ENCODE peak calls at places on chromosomes 4 and X, in four cellular contexts. S, Y, E and C are unnamed samples.
A peak's percentile ranks its signal among the peaks of the same experiment; 100 is the strongest.

GRCh38 chrX:26557691-26558321 is 341.8 kb downstream of the MAGEB5 start:
- DNase-seq in E (no peak), Y (no peak), S (no peak), C (no peak)

GRCh38 chrX:13764765-13765164 is 30.2 kb downstream of the OFD1 start:
- DNase-seq in E (peak; percentile 38), Y (peak; percentile 69), S (peak; percentile 17), C (no peak)

GRCh38 chrX:25344191-25344936 is 328.6 kb upstream of the ARX start:
- DNase-seq in Y (no peak), S (no peak), E (no peak), C (peak; percentile 6)

GRCh38 chr4:165779950-165780670 is 92.9 kb upstream of the TLL1 start:
- DNase-seq in Y (no peak), E (no peak), S (no peak), C (no peak)

GRCh38 chrX:7346021-7346420 is 198.1 kb upstream of the PUDP start:
- DNase-seq in Y (no peak), E (no peak), S (no peak), C (no peak)

GRCh38 chr4:7434766-7435150 is at the start of gene PSAPL1:
- DNase-seq in Y (peak; percentile 74), E (no peak), S (peak; percentile 31), C (no peak)

GRCh38 chr4:159070742-159071141 is 32.1 kb upstream of the RAPGEF2 start:
- DNase-seq in S (peak; percentile 93), E (no peak), Y (no peak), C (no peak)

GRCh38 chr4:140308366-140309123 is 64.9 kb upstream of the SCOC start:
- DNase-seq in S (peak; percentile 86), E (no peak), Y (no peak), C (no peak)

GRCh38 chr4:17557880-17558279 is 19.1 kb upstream of the LAP3 start:
- DNase-seq in Y (no peak), E (no peak), S (no peak), C (no peak)

GRCh38 chr4:100679926-100680325 is 162.1 kb upstream of the EMCN start:
- DNase-seq in S (no peak), E (no peak), Y (no peak), C (no peak)

GRCh38 chr4:150358691-150359090 is 223.3 kb upstream of the MAB21L2 start:
- DNase-seq in E (no peak), S (no peak), Y (no peak), C (no peak)

GRCh38 chr4:172202480-172203076 is 389.4 kb downstream of the GALNTL6 start:
- DNase-seq in Y (no peak), E (no peak), S (peak; percentile 69), C (peak; percentile 19)

GRCh38 chr4:98546910-98547544 is 111.4 kb downstream of the TSPAN5 start:
- DNase-seq in Y (no peak), E (no peak), S (peak; percentile 83), C (no peak)

GRCh38 chr4:113921089-113921842 is 58.2 kb downstream of the ARSJ start:
- DNase-seq in S (peak; percentile 54), Y (no peak), E (no peak), C (no peak)

GRCh38 chrX:153766098-153766817 is 2.2 kb downstream of the PLXNB3 start:
- DNase-seq in E (no peak), Y (peak; percentile 36), S (peak; percentile 66), C (no peak)

GRCh38 chr4:106818764-106819163 is 217.3 kb downstream of the DKK2 start:
- DNase-seq in S (peak; percentile 23), Y (no peak), E (no peak), C (no peak)
- TF ChIP-seq CTCF in S (peak; percentile 50), Y (no peak), E (peak; percentile 48), C (no peak)

GRCh38 chr4:151692443-151692782 is 68.4 kb downstream of the GATB start:
- DNase-seq in E (no peak), Y (no peak), S (no peak), C (no peak)

GRCh38 chr4:151690884-151691283 is 69.9 kb downstream of the GATB start:
- DNase-seq in Y (no peak), E (no peak), S (no peak), C (no peak)

GRCh38 chr4:151691639-151692442 is 69.0 kb downstream of the GATB start:
- DNase-seq in E (no peak), S (no peak), Y (no peak), C (no peak)

GRCh38 chr4:151694819-151695730 is 65.7 kb downstream of the GATB start:
- DNase-seq in Y (no peak), S (no peak), E (no peak), C (no peak)

DNA sequence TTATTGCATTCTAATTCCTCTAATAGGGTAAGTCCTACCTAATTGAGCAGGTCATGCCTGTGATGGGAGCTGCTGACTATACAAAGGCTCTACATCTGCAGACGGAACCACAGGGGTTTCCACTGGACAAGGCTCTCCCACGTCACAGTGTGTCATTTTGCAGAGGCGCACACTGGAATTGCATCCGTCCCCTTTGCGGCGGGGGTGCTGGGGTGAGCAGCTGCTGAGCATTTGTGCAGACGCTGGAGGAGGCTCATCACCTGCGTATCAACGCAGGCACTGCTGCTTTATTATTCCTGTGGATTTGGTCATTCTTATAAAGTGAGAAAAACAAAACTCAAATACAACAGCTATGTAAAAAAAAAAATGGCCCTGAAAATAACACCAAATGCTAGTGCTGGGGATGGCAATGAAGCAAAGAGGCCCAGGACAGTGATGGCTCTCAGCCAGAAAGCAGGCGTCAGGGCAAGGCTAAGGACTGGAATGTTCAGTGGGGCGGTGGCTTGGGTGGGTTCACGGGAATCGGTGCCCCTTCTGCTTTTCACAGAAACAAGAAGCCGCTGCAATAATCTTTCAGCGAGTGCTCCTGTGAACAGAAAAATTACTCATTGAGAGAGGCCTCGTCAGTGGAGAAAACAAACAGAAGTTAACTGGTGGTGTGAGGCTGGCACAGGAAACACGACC is 67.8 kb downstream of the GATB start:
- DNase-seq in E (no peak), Y (no peak), S (no peak), C (no peak)
- TF ChIP-seq CTCF in E (no peak), Y (no peak), S (no peak), C (no peak)

GRCh38 chrX:11724122-11725017 is 33.7 kb upstream of the MSL3 start:
- DNase-seq in S (peak; percentile 58), Y (no peak), E (no peak), C (no peak)
- TF ChIP-seq CTCF in S (peak; percentile 69), Y (peak; percentile 73), E (peak; percentile 72), C (peak; percentile 61)

GRCh38 chr4:163665521-163666334 is 171.2 kb downstream of the TMA16 start:
- DNase-seq in Y (no peak), S (peak; percentile 23), E (no peak), C (no peak)
- TF ChIP-seq CTCF in Y (no peak), S (no peak), E (no peak), C (no peak)

DNA sequence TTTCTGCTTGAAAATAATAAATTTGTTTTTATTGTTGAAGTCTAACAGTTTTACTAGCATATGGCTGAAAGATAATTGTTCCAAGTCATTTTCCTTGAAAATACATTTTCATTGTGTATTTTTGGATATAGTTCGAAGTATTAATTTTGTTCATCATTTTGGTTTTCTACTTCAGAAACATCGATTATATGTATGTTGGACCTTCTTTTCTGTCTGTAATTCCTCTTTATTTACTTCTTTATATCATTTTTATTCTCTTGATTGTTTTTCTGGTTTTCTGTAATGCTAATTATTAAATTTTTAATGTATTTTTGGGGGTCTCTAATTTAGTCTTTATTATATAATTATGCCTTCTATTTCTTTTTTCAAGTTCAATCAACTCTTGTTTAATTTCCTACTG is 407.1 kb upstream of the FRG1 start:
- DNase-seq in S (peak; percentile 4), E (no peak), Y (no peak), C (no peak)
- TF ChIP-seq CTCF in S (no peak), E (no peak), Y (no peak), C (no peak)

GRCh38 chr4:91111556-91111955 is 984.4 kb downstream of the CCSER1 start:
- DNase-seq in Y (no peak), S (no peak), E (no peak), C (no peak)

GRCh38 chr4:91116861-91117260 is 989.7 kb downstream of the CCSER1 start:
- DNase-seq in E (no peak), S (peak; percentile 48), Y (no peak), C (no peak)

GRCh38 chr4:91114386-91114785 is 987.2 kb downstream of the CCSER1 start:
- DNase-seq in E (no peak), S (no peak), Y (peak; percentile 34), C (no peak)

GRCh38 chr4:91108751-91109150 is 981.6 kb downstream of the CCSER1 start:
- DNase-seq in E (no peak), Y (no peak), S (no peak), C (no peak)

GRCh38 chr4:91113130-91113706 is 986.0 kb downstream of the CCSER1 start:
- DNase-seq in E (no peak), S (peak; percentile 45), Y (no peak), C (peak; percentile 25)
- TF ChIP-seq CTCF in E (peak; percentile 78), S (peak; percentile 68), Y (peak; percentile 87), C (peak; percentile 79)

DNA sequence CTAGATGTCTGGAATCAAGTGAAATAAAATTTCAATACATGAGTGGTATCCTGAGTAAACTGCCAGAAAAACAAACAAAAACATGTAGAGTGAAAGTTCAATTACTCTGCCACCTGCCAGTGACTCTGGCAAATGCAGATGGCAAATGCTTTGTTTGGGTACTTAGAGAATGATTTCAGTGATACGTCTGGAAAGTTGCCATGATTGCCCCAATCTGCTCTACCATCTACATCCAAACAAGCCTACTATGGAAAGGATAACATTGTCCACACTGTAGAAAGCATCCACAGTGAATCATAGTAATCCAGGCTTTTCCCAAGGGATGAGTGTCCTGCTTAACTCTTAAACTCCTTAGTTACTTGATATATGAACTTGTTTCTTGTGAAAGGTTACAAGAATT is 3.4 kb downstream of the SPATA4 start:
- DNase-seq in Y (no peak), S (no peak), E (no peak), C (no peak)
- TF ChIP-seq CTCF in Y (no peak), S (no peak), E (no peak), C (peak; percentile 60)

GRCh38 chrX:16671005-16671404 is 21.0 kb downstream of the S100G start:
- DNase-seq in S (peak; percentile 77), E (no peak), Y (no peak), C (peak; percentile 30)
- TF ChIP-seq CTCF in S (peak; percentile 39), E (peak; percentile 60), Y (peak; percentile 74), C (peak; percentile 47)

DNA sequence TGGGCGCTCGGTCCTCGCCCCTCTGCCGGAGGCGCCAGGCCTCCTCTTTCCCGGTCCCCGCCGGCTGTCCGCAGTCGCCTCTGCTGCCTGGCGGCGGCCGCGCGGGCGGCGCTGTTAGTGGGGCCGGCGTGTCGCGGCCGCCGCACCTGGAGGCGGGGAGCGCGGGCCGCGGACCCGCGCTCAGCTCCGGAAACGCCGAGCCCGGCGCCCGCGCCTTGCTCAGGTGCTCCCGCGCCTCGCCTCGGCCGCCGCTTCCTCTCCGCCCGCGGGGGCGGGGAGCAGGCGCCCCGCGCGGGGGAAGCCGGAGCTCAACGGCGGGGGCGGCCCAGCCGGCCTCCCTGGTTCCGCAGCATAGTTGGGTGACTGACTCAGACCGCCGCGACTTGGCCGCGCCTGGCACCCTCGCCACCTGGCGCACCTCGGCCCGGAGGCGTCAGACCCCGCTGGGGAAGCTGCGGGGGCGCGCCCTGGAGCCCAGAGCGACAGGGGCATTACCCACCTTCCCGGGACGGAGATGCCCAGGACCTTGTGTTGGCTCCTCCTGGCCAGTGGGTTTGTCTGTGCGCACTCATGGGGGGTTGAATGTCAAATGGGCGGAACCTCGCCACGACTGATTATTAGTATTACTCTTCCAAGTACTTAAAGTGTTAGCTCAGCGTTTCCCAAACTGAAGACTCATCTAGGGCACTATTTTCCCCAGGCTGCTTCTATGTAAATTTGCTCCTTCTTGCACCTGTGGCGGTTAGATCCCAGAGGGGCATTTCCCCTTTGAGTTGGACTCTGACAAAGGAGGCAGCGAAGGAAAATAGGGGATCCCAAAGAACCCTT is at the start of gene ARAP2:
- DNase-seq in Y (peak; percentile 51), S (peak; percentile 35), E (no peak), C (no peak)
- TF ChIP-seq CTCF in Y (peak; percentile 21), S (no peak), E (peak; percentile 33), C (peak; percentile 31)